ENCODE peak calls at places on chromosomes 13 and 19, in seven cellular contexts. V is naive thymus-derived CD8-positive, alpha-beta T cell; G is activated CD4-positive, alpha-beta T cell treated with anti-CD3 and anti-CD28 coated beads, Interleukin-2, amount 50 U/mL, for 4 hours; P is RKO; T is fibroblast of mammary gland; F is mammary epithelial cell; N is hypothalamus. L is an unnamed sample.

GRCh38 chr13:66154981-66155380 is 1075.2 kb downstream of the PCDH9 start:
- DNase-seq in V (no peak), G (no peak), P (no peak), T (peak), F (no peak), N (no peak), L (no peak)

GRCh38 chr19:12034196-12034595 is 1.3 kb downstream of the ZNF433 start:
- DNase-seq in V (no peak), G (no peak), P (no peak), T (no peak), F (no peak), N (no peak), L (no peak)

GRCh38 chr19:18223860-18224524 is 2.2 kb downstream of the PDE4C start:
- DNase-seq in V (no peak), G (no peak), P (peak), T (no peak), F (no peak), N (no peak), L (peak)

GRCh38 chr19:48608798-48609263 is 2.3 kb downstream of the SPACA4 start:
- DNase-seq in V (no peak), G (peak), P (peak), T (peak), F (no peak), N (no peak), L (peak)

GRCh38 chr13:89967701-89968100 is 1379.8 kb upstream of the MIR17HG start:
- DNase-seq in V (no peak), G (no peak), P (no peak), T (no peak), F (no peak), N (no peak), L (no peak)

GRCh38 chr19:30070970-30071632 is 129.1 kb downstream of the URI1 start:
- DNase-seq in V (no peak), G (no peak), P (no peak), T (no peak), F (no peak), N (no peak), L (no peak)

GRCh38 chr19:53130506-53130905 is 2.2 kb downstream of the ZNF415 start:
- DNase-seq in V (no peak), G (no peak), P (no peak), T (no peak), F (no peak), N (no peak), L (no peak)

GRCh38 chr13:21676611-21677021 is 5.7 kb downstream of the FGF9 start:
- DNase-seq in V (no peak), G (no peak), P (no peak), T (no peak), F (no peak), N (no peak), L (no peak)

GRCh38 chr19:2487090-2487489 is 11.2 kb downstream of the GADD45B start:
- DNase-seq in V (no peak), G (no peak), P (no peak), T (no peak), F (no peak), N (no peak), L (no peak)

GRCh38 chr19:38638461-38638860 is 9.0 kb upstream of the ACTN4 start:
- DNase-seq in V (no peak), G (no peak), P (no peak), T (no peak), F (peak), N (no peak), L (no peak)

GRCh38 chr13:110555601-110556223 is 5.8 kb downstream of the RAB20 start:
- DNase-seq in V (no peak), G (no peak), P (no peak), T (no peak), F (no peak), N (no peak), L (no peak)

L was measured in GM12865.